ENCODE peak calls at places on chromosomes 5 and 9, in six cellular contexts. T, F, J, I, D and P are unnamed samples.

GRCh38 chr5:113140837-113141661 is 164.5 kb downstream of the DCP2 start:
- DNase-seq in I (no peak), F (no peak), D (peak), J (no peak), T (no peak), P (peak)

GRCh38 chr9:22241024-22241423 is 205.6 kb upstream of the DMRTA1 start:
- DNase-seq in I (no peak), F (no peak), D (no peak), T (no peak), J (no peak), P (no peak)

GRCh38 chr9:124216474-124217176 is 41.1 kb upstream of the NEK6 start:
- DNase-seq in J (no peak), I (no peak), F (peak), T (no peak), D (no peak), P (no peak)

GRCh38 chr5:42467981-42468524 is 44.8 kb downstream of the GHR start:
- DNase-seq in T (no peak), J (no peak), F (no peak), D (no peak), I (no peak), P (no peak)

GRCh38 chr5:1652873-1653707 is 129.3 kb upstream of the LPCAT1 start:
- DNase-seq in I (no peak), F (no peak), D (no peak), T (no peak), J (no peak), P (no peak)

GRCh38 chr5:131735393-131735792 is 61.4 kb downstream of the FNIP1 start:
- DNase-seq in F (no peak), J (no peak), T (no peak), D (no peak), I (no peak), P (no peak)

GRCh38 chr5:178068293-178068692 is 45.0 kb upstream of the N4BP3 start:
- DNase-seq in J (no peak), I (peak), F (no peak), D (no peak), T (peak), P (no peak)

GRCh38 chr9:112532427-112532826 is 45.8 kb downstream of the KIAA1958 start:
- DNase-seq in J (no peak), T (no peak), I (no peak), F (no peak), D (peak), P (peak)

GRCh38 chr9:21709464-21710058 is 92.9 kb upstream of the MTAP start:
- DNase-seq in D (peak), I (peak), J (peak), F (peak), T (peak), P (peak)

GRCh38 chr5:32173394-32174010 is 617 bp downstream of the GOLPH3 start:
- DNase-seq in D (peak), F (peak), J (peak), T (peak), I (peak), P (peak)

GRCh38 chr5:61055434-61056006 is 106.7 kb downstream of the SMIM15 start:
- DNase-seq in I (peak), J (peak), F (no peak), D (peak), T (peak), P (peak)

GRCh38 chr5:34694012-34694411 is 37.9 kb downstream of the RAI14 start:
- DNase-seq in J (no peak), T (no peak), I (no peak), D (no peak), F (no peak), P (no peak)

GRCh38 chr5:5332287-5332686 is 90.2 kb upstream of the ICE1 start:
- DNase-seq in T (no peak), J (no peak), D (no peak), I (peak), F (no peak), P (no peak)

GRCh38 chr9:95425910-95426551 is 90.7 kb downstream of the PTCH1 start:
- DNase-seq in T (no peak), J (peak), D (peak), F (no peak), I (peak), P (peak)

GRCh38 chr9:114096041-114096511 is 3.0 kb downstream of the KIF12 start:
- DNase-seq in I (no peak), J (no peak), F (no peak), D (no peak), T (no peak), P (no peak)

GRCh38 chr5:95068303-95068702 is 216.6 kb downstream of the MCTP1 start:
- DNase-seq in J (no peak), D (no peak), T (no peak), I (no peak), F (no peak), P (no peak)

GRCh38 chr5:166369326-166369725 is 1922.1 kb upstream of the WWC1 start:
- DNase-seq in T (no peak), F (no peak), I (no peak), D (no peak), J (no peak), P (peak)